ENCODE peak calls at places on chromosome 14, in five cellular contexts. T is CD4-positive, alpha-beta memory T cell; A is ovary; X is transverse colon; B is psoas muscle. V is an unnamed sample. For H3K4me1, the result is how much of the 10 kb centered on the place peaks cover.

GRCh38 chr14:33682746-33683145 is 268.1 kb downstream of the EGLN3 start:
- DNase-seq in X (peak), B (peak), T (no peak), A (peak), V (peak)

GRCh38 chr14:69483765-69484443 is 624 bp upstream of the PLEKHD1 start:
- DNase-seq in B (peak), A (no peak), X (peak), T (no peak), V (peak)

GRCh38 chr14:61573748-61574513 is 121.4 kb upstream of the HIF1A start:
- DNase-seq in X (no peak), A (no peak), T (no peak), B (no peak), V (no peak)

GRCh38 chr14:50594577-50595316 is 34.8 kb downstream of the ATL1 start:
- DNase-seq in A (no peak), B (no peak), T (no peak), X (no peak), V (no peak)

GRCh38 chr14:88069677-88070076 is 64.7 kb downstream of the GPR65 start:
- DNase-seq in A (no peak), B (no peak), T (no peak), X (no peak), V (no peak)

GRCh38 chr14:72049462-72049861 is 117.2 kb downstream of the RGS6 start:
- DNase-seq in X (no peak), T (no peak), B (no peak), A (no peak), V (no peak)

GRCh38 chr14:100486025-100486828 is 101.0 kb downstream of the BEGAIN start:
- DNase-seq in T (peak), A (peak), B (peak), X (peak), V (peak)

GRCh38 chr14:41285193-41285748 is 321.4 kb upstream of the LRFN5 start:
- DNase-seq in A (no peak), T (no peak), B (no peak), X (no peak), V (peak)

GRCh38 chr14:26905219-26905618 is 307.4 kb upstream of the NOVA1 start:
- DNase-seq in T (no peak), X (no peak), B (no peak), A (no peak), V (no peak)

GRCh38 chr14:42980419-42980818 is 1373.7 kb downstream of the LRFN5 start:
- DNase-seq in B (no peak), X (no peak), A (no peak), T (no peak), V (no peak)

GRCh38 chr14:97282644-97283403 is 485.6 kb downstream of the VRK1 start:
- DNase-seq in A (no peak), X (no peak), T (no peak), B (no peak), V (no peak)

DNA sequence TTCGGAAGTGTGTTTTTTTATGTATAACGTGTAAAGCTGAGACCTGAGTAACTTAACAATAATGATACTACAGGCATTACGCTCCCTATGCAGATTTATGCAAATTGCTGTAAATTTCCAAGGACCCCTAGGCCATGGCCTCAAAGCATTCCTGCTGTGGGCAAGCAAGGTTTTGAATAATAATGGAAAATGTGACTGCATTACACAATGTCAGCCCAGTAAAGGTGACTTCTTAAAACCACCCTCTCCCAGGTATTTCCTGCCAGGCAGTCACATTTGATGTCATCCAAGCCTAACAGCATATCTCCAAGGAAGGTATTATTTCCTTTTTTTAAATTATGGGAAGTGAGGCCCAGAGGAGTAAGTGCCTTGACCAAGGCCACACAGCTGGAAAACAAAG is 621.0 kb downstream of the BCL11B start:
- DNase-seq in B (no peak), A (no peak), T (no peak), X (no peak), V (no peak)
- H3K27ac ChIP-seq in B (no peak), A (no peak), T (no peak), X (no peak), V (no peak)

DNA sequence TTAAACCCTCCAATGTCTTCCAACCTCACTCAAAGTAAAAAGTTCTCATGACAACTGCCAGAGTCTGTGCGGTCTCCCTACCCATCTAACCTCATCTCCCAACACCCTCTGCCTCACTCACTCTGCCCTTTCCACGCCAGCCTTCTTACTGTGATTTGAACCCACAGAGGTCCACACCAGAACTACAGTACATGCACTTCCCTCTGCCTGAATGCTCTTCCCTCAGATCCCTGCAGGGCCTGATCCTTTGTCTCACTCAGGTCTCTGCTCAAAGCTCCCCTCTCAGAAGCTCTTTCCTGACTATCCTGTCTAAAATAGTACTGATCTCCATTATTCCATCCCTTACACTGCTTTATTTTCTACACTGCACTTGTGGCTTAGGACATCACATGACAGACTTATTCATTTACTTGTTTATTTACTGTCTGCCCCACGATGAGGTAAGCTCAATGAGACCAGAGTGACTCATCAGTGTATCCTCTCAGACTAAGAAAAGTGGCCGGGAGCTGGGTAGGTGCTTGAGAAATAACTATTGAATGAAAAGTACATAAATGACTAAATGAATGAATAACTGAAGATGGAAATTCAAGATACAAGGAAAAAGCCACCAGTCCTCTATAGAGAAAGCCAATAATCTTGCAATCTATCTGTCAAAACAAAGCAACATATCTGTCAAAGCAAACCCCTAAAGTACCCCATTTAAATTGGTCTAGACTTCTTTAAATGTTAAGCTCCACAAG is 17.1 kb downstream of the POMT2 start:
- DNase-seq in T (no peak), A (no peak), X (no peak), B (no peak), V (no peak)
- H3K4me3 ChIP-seq in T (no peak), A (no peak), X (no peak), B (peak), V (no peak)

GRCh38 chr14:68399971-68400370 is 392.9 kb downstream of the ZFP36L1 start:
- DNase-seq in B (no peak), X (no peak), A (no peak), T (no peak), V (no peak)

GRCh38 chr14:68396411-68396930 is 396.4 kb downstream of the ZFP36L1 start:
- DNase-seq in X (no peak), B (no peak), T (no peak), A (no peak), V (no peak)

GRCh38 chr14:68395585-68395984 is 397.3 kb downstream of the ZFP36L1 start:
- DNase-seq in A (peak), B (no peak), T (no peak), X (no peak), V (peak)

GRCh38 chr14:68397827-68398226 is 395.0 kb downstream of the ZFP36L1 start:
- DNase-seq in A (no peak), T (no peak), B (no peak), X (no peak), V (no peak)

DNA sequence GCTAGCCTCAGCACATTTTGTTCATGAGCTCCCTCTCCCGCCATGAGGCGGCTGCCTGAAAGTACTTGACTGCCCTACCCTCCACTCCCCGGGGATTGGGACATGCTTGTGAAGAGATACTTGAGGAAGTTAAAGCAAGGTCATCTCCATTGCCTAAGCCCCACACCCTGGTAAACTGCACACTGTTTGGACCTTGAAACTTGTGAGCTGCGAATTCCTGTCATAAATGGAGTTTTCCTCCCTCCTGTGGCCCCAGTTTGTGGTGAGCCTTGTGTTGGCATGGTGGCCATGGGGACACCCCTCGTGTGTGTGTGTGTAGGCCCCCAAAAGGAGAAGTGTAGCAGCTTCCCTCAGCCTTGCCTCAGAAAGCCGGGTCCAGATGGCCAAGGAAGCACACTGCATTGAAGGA is 395.5 kb downstream of the ZFP36L1 start:
- DNase-seq in T (no peak), B (peak), A (no peak), X (peak), V (peak)
- H3K4me1 ChIP-seq in T (under half), B (under half), A (half or more), X (half or more), V (under half)

GRCh38 chr14:47278233-47278842 is 397.1 kb downstream of the MDGA2 start:
- DNase-seq in T (no peak), X (peak), B (no peak), A (no peak), V (no peak)
- H3K27ac ChIP-seq in T (no peak), X (no peak), B (no peak), A (no peak), V (no peak)

GRCh38 chr14:28785096-28785952 is 18.7 kb downstream of the FOXG1 start:
- DNase-seq in B (no peak), A (no peak), T (no peak), X (no peak), V (no peak)
- H3K4me3 ChIP-seq in B (peak), A (no peak), T (no peak), X (no peak), V (no peak)

DNA sequence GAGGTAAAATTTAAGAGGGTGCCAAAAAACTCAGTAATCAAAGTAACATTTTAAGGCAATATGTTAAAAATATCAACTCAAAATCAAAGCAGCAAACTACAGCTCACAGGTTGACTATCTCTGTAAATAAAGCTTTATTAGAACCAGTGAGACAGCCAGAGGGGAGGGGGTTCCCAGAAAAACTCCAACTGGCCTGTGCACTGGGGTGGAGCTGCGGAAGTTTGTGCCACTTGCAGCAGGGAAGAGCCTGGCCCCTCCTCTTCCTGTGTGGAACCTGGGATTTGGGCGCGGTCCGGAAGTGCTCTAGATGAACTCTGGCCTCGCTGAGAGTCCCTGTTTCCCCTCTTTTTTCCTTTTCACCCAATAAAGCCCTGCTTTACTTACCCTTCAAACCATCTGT is 8.1 kb downstream of the STON2 start:
- DNase-seq in A (no peak), B (no peak), X (no peak), T (no peak), V (no peak)
- H3K4me1 ChIP-seq in A (under half), B (under half), X (under half), T (under half), V (under half)

GRCh38 chr14:53949201-53949600 is 7.4 kb downstream of the BMP4 start:
- DNase-seq in T (no peak), B (no peak), X (no peak), A (no peak), V (no peak)
- H3K27ac ChIP-seq in T (no peak), B (no peak), X (no peak), A (no peak), V (no peak)

GRCh38 chr14:20873370-20874177 is 17.6 kb upstream of the RNASE3 start:
- DNase-seq in X (peak), T (peak), A (peak), B (peak), V (peak)
- H3K4me3 ChIP-seq in X (no peak), T (no peak), A (no peak), B (peak), V (peak)

DNA sequence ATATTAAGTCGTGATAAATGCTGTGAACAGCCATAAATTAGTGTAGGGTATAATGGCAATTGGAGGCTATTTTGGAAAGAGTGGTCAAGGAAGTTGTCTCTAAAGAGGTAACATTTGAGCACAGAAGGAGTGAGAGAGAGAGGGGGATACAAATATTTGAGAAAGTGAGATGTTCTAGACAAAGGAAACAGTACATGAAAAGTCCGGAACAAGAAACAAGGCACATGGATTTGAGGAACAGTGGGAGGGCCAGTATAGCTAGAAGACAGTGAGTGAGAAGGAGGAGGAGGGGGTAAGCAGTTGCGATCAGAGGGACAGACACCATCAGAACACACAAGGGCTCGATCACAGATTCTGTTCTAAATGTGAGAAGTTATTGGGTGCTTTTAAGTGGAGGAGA is 20.1 kb upstream of the RNASE12 start:
- DNase-seq in A (no peak), B (no peak), T (no peak), X (no peak), V (no peak)
- H3K4me1 ChIP-seq in A (under half), B (under half), T (under half), X (under half), V (under half)